ENCODE peak calls at places on chromosomes 4 and X, in five cellular contexts. I is RWPE1, V is dorsolateral prefrontal cortex, H is psoas muscle, J is Peyer's patch. T is an unnamed sample.
A peak's percentile ranks its signal among the peaks of the same experiment; 100 is the strongest.

GRCh38 chr4:1086011-1086410 is 27.4 kb downstream of the RNF212 start:
- DNase-seq in I (no peak), V (no peak), H (no peak), J (no peak), T (no peak)

GRCh38 chr4:65046496-65047101 is 623.7 kb downstream of the EPHA5 start:
- DNase-seq in I (peak; percentile 30), V (no peak), H (no peak), J (no peak), T (peak; percentile 78)

GRCh38 chr4:155599596-155599995 is 67.1 kb upstream of the GUCY1A1 start:
- DNase-seq in I (no peak), V (no peak), H (no peak), J (no peak), T (no peak)

GRCh38 chr4:76499461-76499860 is 64.4 kb downstream of the SHROOM3 start:
- DNase-seq in I (no peak), V (no peak), H (no peak), J (no peak), T (no peak)

GRCh38 chrX:95056901-95057300 is 1382.9 kb downstream of the FAM133A start:
- DNase-seq in I (no peak), V (no peak), H (no peak), J (no peak), T (peak; percentile 54)

GRCh38 chr4:87050596-87050995 is 115.8 kb downstream of the AFF1 start:
- DNase-seq in I (no peak), V (no peak), H (peak; percentile 62), J (no peak), T (no peak)

GRCh38 chr4:140691369-140691768 is 64.8 kb downstream of the TBC1D9 start:
- DNase-seq in I (no peak), V (no peak), H (no peak), J (no peak), T (peak; percentile 50)

GRCh38 chr4:121307441-121308327 is 73.1 kb downstream of the QRFPR start:
- DNase-seq in I (peak; percentile 45), V (no peak), H (no peak), J (no peak), T (peak; percentile 87)

GRCh38 chr4:16196482-16197393 is 29.5 kb downstream of the TAPT1 start:
- DNase-seq in I (peak; percentile 30), V (no peak), H (no peak), J (no peak), T (peak; percentile 62)

GRCh38 chrX:55758033-55758432 is 40.5 kb downstream of the RRAGB start:
- DNase-seq in I (no peak), V (no peak), H (no peak), J (no peak), T (peak; percentile 52)

GRCh38 chrX:18424482-18425198 is 768 bp upstream of the CDKL5 start:
- DNase-seq in I (no peak), V (no peak), H (no peak), J (peak; percentile 49), T (no peak)

GRCh38 chrX:32582729-32583128 is 628.6 kb downstream of the DMD start:
- DNase-seq in I (no peak), V (no peak), H (no peak), J (no peak), T (no peak)

GRCh38 chr4:140252742-140253555 is 99.0 kb upstream of the MAML3 start:
- DNase-seq in I (peak; percentile 74), V (peak; percentile 75), H (peak; percentile 83), J (peak; percentile 83), T (peak; percentile 60)

GRCh38 chrX:40996886-40997530 is 88.2 kb upstream of the USP9X start:
- DNase-seq in I (peak; percentile 6), V (no peak), H (no peak), J (no peak), T (peak; percentile 57)

GRCh38 chrX:134764202-134764785 is 106.0 kb upstream of the PLAC1 start:
- DNase-seq in I (peak; percentile 86), V (no peak), H (no peak), J (no peak), T (peak; percentile 65)

GRCh38 chr4:5863461-5864113 is 29.3 kb downstream of the CRMP1 start:
- DNase-seq in I (peak; percentile 76), V (no peak), H (no peak), J (no peak), T (peak; percentile 86)

GRCh38 chr4:16227462-16227868 is 1.2 kb upstream of the TAPT1 start:
- DNase-seq in I (no peak), V (no peak), H (peak; percentile 72), J (peak; percentile 54), T (no peak)

GRCh38 chr4:94253036-94253435 is 45.4 kb downstream of the SMARCAD1 start:
- DNase-seq in I (no peak), V (no peak), H (no peak), J (no peak), T (peak; percentile 2)

GRCh38 chrX:153944140-153944799 is at the start of gene RENBP:
- DNase-seq in I (no peak), V (peak; percentile 57), H (no peak), J (peak; percentile 63), T (no peak)

GRCh38 chr4:13645075-13645474 is 17.6 kb upstream of the BOD1L1 start:
- DNase-seq in I (no peak), V (no peak), H (no peak), J (no peak), T (no peak)

GRCh38 chr4:14771091-14771490 is 231.2 kb upstream of the CPEB2 start:
- DNase-seq in I (peak; percentile 14), V (no peak), H (no peak), J (no peak), T (peak; percentile 89)

GRCh38 chr4:188295899-188296298 is 156.7 kb downstream of the TRIML1 start:
- DNase-seq in I (peak; percentile 27), V (no peak), H (no peak), J (no peak), T (peak; percentile 41)

GRCh38 chrX:129998006-129998405 is 15.6 kb downstream of the BCORL1 start:
- DNase-seq in I (no peak), V (no peak), H (no peak), J (no peak), T (no peak)

GRCh38 chr4:40912455-40913055 is 162.8 kb downstream of the NSUN7 start:
- DNase-seq in I (no peak), V (no peak), H (no peak), J (no peak), T (no peak)

GRCh38 chrX:155333701-155334100 is 713 bp downstream of the CLIC2 start:
- DNase-seq in I (no peak), V (no peak), H (no peak), J (no peak), T (no peak)

GRCh38 chrX:151729056-151729725 is 5.4 kb upstream of the CNGA2 start:
- DNase-seq in I (no peak), V (no peak), H (no peak), J (no peak), T (no peak)

GRCh38 chrX:151727346-151727745 is 7.2 kb upstream of the CNGA2 start:
- DNase-seq in I (no peak), V (no peak), H (no peak), J (no peak), T (no peak)

GRCh38 chrX:151725338-151725614 is 9.3 kb upstream of the CNGA2 start:
- DNase-seq in I (no peak), V (no peak), H (no peak), J (no peak), T (no peak)

GRCh38 chrX:151724563-151725337 is 8.9 kb downstream of the FATE1 start:
- DNase-seq in I (no peak), V (no peak), H (no peak), J (no peak), T (no peak)

GRCh38 chrX:151726751-151727150 is 7.8 kb upstream of the CNGA2 start:
- DNase-seq in I (no peak), V (no peak), H (no peak), J (no peak), T (no peak)
- TF ChIP-seq CTCF in I (no peak), V (no peak), H (no peak), J (no peak), T (no peak)

DNA sequence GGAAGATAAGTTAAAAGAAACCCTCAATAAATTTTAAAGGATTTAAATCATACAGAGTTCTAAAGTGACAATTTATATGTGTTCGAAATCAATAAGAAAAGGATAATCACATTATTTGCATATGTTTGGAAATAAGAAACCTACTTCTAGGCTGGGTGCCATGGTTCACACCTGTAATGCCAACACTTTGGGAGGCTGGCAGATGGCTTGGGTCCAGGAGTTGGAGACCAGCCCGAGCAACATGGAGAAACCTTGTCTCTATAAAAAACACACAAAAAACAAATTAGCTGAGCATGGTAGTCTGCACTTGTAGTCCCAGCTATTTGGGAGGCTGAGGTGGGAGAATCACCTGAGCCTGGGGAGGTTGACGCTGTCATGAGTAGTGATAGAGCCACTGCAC is 8.1 kb upstream of the SAP30 start:
- DNase-seq in I (no peak), V (no peak), H (no peak), J (no peak), T (no peak)
- TF ChIP-seq CTCF in I (no peak), V (no peak), H (no peak), J (no peak), T (no peak)

GRCh38 chr4:165351359-165352130 is 24.1 kb downstream of the MSMO1 start:
- DNase-seq in I (no peak), V (no peak), H (no peak), J (no peak), T (no peak)

GRCh38 chr4:165360985-165361678 is 17.7 kb upstream of the CPE start:
- DNase-seq in I (no peak), V (no peak), H (no peak), J (no peak), T (no peak)

GRCh38 chr4:165359501-165359900 is 19.3 kb upstream of the CPE start:
- DNase-seq in I (peak; percentile 63), V (no peak), H (no peak), J (no peak), T (peak; percentile 81)

GRCh38 chr4:165360041-165360782 is 18.6 kb upstream of the CPE start:
- DNase-seq in I (no peak), V (no peak), H (no peak), J (no peak), T (no peak)

DNA sequence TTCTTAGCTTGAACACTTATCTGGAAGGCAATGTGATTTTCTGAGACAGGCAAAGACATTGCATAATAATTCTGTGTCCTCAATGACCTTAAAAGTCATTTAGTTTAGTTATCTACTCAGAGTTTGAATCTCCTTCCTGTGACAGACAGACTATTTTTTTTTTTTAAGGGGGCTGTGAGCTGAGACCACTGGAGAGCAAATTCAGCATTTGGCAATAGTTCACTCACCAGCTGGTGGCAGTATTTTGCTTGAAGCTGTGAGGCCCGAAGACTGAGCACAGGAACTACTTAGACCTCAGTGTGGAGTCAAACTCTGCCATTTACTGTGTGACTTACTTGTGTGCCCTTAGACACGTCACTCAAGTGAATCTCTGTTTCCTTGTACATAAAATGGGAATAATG is 22.9 kb upstream of the CPE start:
- DNase-seq in I (no peak), V (no peak), H (no peak), J (no peak), T (peak; percentile 66)
- TF ChIP-seq CTCF in I (peak; percentile 32), V (peak; percentile 67), H (peak; percentile 18), J (peak; percentile 59), T (peak; percentile 50)

GRCh38 chr4:136395212-136395722 is 1137.0 kb downstream of the PCDH18 start:
- DNase-seq in I (no peak), V (no peak), H (no peak), J (no peak), T (no peak)

DNA sequence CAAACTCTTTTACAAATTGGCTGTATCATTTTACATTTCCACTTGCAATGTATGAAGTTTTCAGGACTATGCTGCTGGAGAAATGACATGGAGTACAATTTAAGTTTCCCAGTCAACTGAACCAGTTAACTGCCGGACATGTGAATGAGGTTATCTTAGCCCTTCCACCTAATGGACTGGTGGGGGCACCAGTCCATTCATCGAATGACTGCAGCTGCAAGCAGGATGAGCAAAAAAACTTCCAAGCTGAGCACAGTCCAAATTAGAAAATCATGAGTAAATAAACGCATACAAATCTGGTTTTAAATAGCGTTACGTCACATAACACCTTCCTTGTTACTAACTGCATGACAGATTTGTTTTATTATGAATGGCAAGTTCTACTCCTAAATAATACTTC is 1131.5 kb downstream of the PCDH18 start:
- DNase-seq in I (no peak), V (no peak), H (no peak), J (no peak), T (no peak)
- TF ChIP-seq CTCF in I (no peak), V (no peak), H (no peak), J (no peak), T (no peak)